ENCODE peak calls at places on chromosomes 2 and 18, in four cellular contexts. W, J, G and S are unnamed samples.

GRCh38 chr2:188695953-188696352 is 278.2 kb upstream of the COL3A1 start:
- DNase-seq in G (no peak), J (no peak), W (peak; percentile 26), S (no peak)

GRCh38 chr18:37270046-37270665 is 295.4 kb downstream of the CELF4 start:
- DNase-seq in G (no peak), W (peak; percentile 54), J (no peak), S (peak; percentile 64)

GRCh38 chr18:69257861-69258458 is 142.7 kb upstream of the DOK6 start:
- DNase-seq in G (no peak), J (no peak), W (no peak), S (peak; percentile 77)

GRCh38 chr2:165634282-165634681 is 159.8 kb downstream of the GALNT3 start:
- DNase-seq in W (no peak), J (no peak), G (no peak), S (no peak)

GRCh38 chr2:80185091-80185490 is 119.5 kb downstream of the LRRTM1 start:
- DNase-seq in W (no peak), J (no peak), G (no peak), S (no peak)

GRCh38 chr2:231640646-231641111 is 48.0 kb downstream of the TEX44 start:
- DNase-seq in G (no peak), J (no peak), W (peak; percentile 35), S (no peak)

GRCh38 chr18:11393486-11393885 is 215.9 kb upstream of the SLC35G4 start:
- DNase-seq in G (no peak), J (no peak), W (no peak), S (no peak)

GRCh38 chr2:45845566-45845965 is 194.1 kb downstream of the PRKCE start:
- DNase-seq in J (no peak), W (no peak), G (no peak), S (no peak)

GRCh38 chr2:193556766-193557470 is 1362.2 kb upstream of the TMEFF2 start:
- DNase-seq in G (no peak), W (no peak), J (no peak), S (no peak)

GRCh38 chr2:44295636-44296359 is 20.5 kb downstream of the SLC3A1 start:
- DNase-seq in J (no peak), W (no peak), G (no peak), S (peak; percentile 12)

GRCh38 chr2:119649364-119649917 is 29.6 kb upstream of the TMEM177 start:
- DNase-seq in J (no peak), W (no peak), G (no peak), S (no peak)

GRCh38 chr18:70418551-70419311 is 129.9 kb downstream of the SOCS6 start:
- DNase-seq in W (no peak), J (no peak), G (no peak), S (no peak)